ENCODE peak calls at places on chromosomes 12 and 14, in six cellular contexts. M, Q, P, S, W and O are unnamed samples.

GRCh38 chr12:92288533-92288932 is 142.9 kb upstream of the BTG1 start:
- DNase-seq in S (no peak), P (no peak), M (no peak), W (no peak), Q (peak; percentile 44), O (no peak)

GRCh38 chr14:55847766-55848165 is 267.8 kb downstream of the KTN1 start:
- DNase-seq in P (no peak), S (peak; percentile 60), M (no peak), Q (no peak), W (no peak), O (no peak)

GRCh38 chr12:1805441-1806081 is 14.8 kb upstream of the LRTM2 start:
- DNase-seq in W (no peak), S (no peak), M (no peak), Q (no peak), P (peak; percentile 60), O (no peak)

GRCh38 chr12:93145086-93145485 is 216.0 kb upstream of the EEA1 start:
- DNase-seq in W (no peak), M (no peak), S (peak; percentile 74), Q (no peak), P (no peak), O (peak; percentile 30)

GRCh38 chr12:108596854-108597558 is 878 bp downstream of the TMEM119 start:
- DNase-seq in S (no peak), Q (no peak), W (no peak), M (no peak), P (no peak), O (no peak)

GRCh38 chr12:115354476-115354890 is 670.5 kb upstream of the TBX3 start:
- DNase-seq in Q (no peak), M (no peak), W (no peak), P (no peak), S (no peak), O (no peak)

GRCh38 chr14:81164167-81164774 is 56.5 kb downstream of the GTF2A1 start:
- DNase-seq in M (peak; percentile 37), P (peak; percentile 54), S (no peak), Q (peak; percentile 35), W (no peak), O (peak; percentile 57)

GRCh38 chr14:76918176-76918750 is 92.1 kb downstream of the LRRC74A start:
- DNase-seq in M (peak; percentile 56), W (peak; percentile 93), S (peak; percentile 70), P (peak; percentile 85), Q (no peak), O (peak; percentile 55)

GRCh38 chr12:112111931-112112330 is 3.3 kb upstream of the NAA25 start:
- DNase-seq in P (no peak), S (no peak), M (no peak), Q (no peak), W (peak; percentile 59), O (no peak)

GRCh38 chr12:122062832-122063690 is 15.5 kb upstream of the MLXIP start:
- DNase-seq in Q (no peak), P (peak; percentile 68), S (no peak), W (no peak), M (peak; percentile 81), O (peak; percentile 74)

GRCh38 chr12:116559330-116560080 is at the start of gene MAP1LC3B2:
- DNase-seq in Q (peak; percentile 53), S (no peak), M (peak; percentile 95), P (peak; percentile 52), W (peak; percentile 92), O (peak; percentile 79)

GRCh38 chr14:88129306-88130056 is 124.5 kb downstream of the GPR65 start:
- DNase-seq in P (no peak), S (peak; percentile 70), W (no peak), Q (no peak), M (no peak), O (no peak)

GRCh38 chr12:3456809-3457208 is 34.2 kb upstream of the PRMT8 start:
- DNase-seq in S (no peak), W (no peak), M (no peak), Q (no peak), P (no peak), O (no peak)

GRCh38 chr12:30420561-30420960 is 275.1 kb downstream of the IPO8 start:
- DNase-seq in M (no peak), P (no peak), Q (no peak), W (no peak), S (no peak), O (no peak)

GRCh38 chr12:93783827-93784226 is 106.7 kb downstream of the CRADD start:
- DNase-seq in M (no peak), Q (no peak), S (no peak), P (no peak), W (no peak), O (no peak)

GRCh38 chr14:75011356-75012097 is 8.8 kb downstream of the EIF2B2 start:
- DNase-seq in W (no peak), P (no peak), M (no peak), Q (no peak), S (peak; percentile 17), O (no peak)

GRCh38 chr12:7935464-7935772 is 569 bp downstream of the SLC2A3 start:
- DNase-seq in P (no peak), M (no peak), W (no peak), Q (no peak), S (no peak), O (no peak)

GRCh38 chr12:97716356-97716755 is 253.8 kb downstream of the RMST start:
- DNase-seq in W (no peak), P (no peak), M (no peak), Q (no peak), S (no peak), O (no peak)

GRCh38 chr14:104343294-104343625 is 204.9 kb downstream of the KIF26A start:
- DNase-seq in W (no peak), Q (no peak), M (no peak), P (no peak), S (no peak), O (no peak)

GRCh38 chr12:120737557-120738251 is 12.1 kb downstream of the ACADS start:
- DNase-seq in S (no peak), P (no peak), Q (no peak), W (no peak), M (no peak), O (no peak)
- TF ChIP-seq CTCF in S (peak; percentile 23), P (no peak), Q (no peak), W (no peak), M (no peak), O (no peak)

GRCh38 chr14:53011053-53011462 is 60.2 kb upstream of the FERMT2 start:
- DNase-seq in Q (peak; percentile 32), S (peak; percentile 98), W (peak; percentile 94), M (peak; percentile 31), P (peak; percentile 85), O (peak; percentile 83)
- TF ChIP-seq CTCF in Q (no peak), S (peak; percentile 3), W (no peak), M (no peak), P (no peak), O (no peak)

GRCh38 chr12:131116437-131117117 is 162.9 kb downstream of the ADGRD1 start:
- DNase-seq in S (peak; percentile 49), Q (no peak), P (peak; percentile 20), W (no peak), M (no peak), O (no peak)
- TF ChIP-seq CTCF in S (peak; percentile 62), Q (peak; percentile 52), P (peak; percentile 42), W (no peak), M (no peak), O (peak; percentile 12)

GRCh38 chr12:88108021-88108420 is 33.9 kb downstream of the CEP290 start:
- DNase-seq in Q (no peak), M (no peak), W (no peak), S (no peak), P (no peak), O (peak; percentile 6)

GRCh38 chr12:88113871-88114270 is 28.0 kb downstream of the CEP290 start:
- DNase-seq in S (no peak), M (no peak), Q (no peak), W (no peak), P (no peak), O (peak; percentile 0)

GRCh38 chr12:88111074-88111652 is 30.7 kb downstream of the CEP290 start:
- DNase-seq in Q (no peak), P (no peak), W (no peak), M (no peak), S (peak; percentile 15), O (peak; percentile 35)
- TF ChIP-seq CTCF in Q (peak; percentile 57), P (peak; percentile 49), W (no peak), M (peak; percentile 32), S (peak; percentile 39), O (peak; percentile 65)

GRCh38 chr12:109897029-109897428 is 3.0 kb upstream of the TCHP start:
- DNase-seq in Q (no peak), S (no peak), P (no peak), M (no peak), W (no peak), O (no peak)

GRCh38 chr12:109900752-109901580 is 892 bp downstream of the TCHP start:
- DNase-seq in M (no peak), Q (no peak), S (no peak), P (no peak), W (no peak), O (peak; percentile 33)

GRCh38 chr12:109896188-109896587 is 3.9 kb upstream of the TCHP start:
- DNase-seq in W (no peak), M (no peak), S (no peak), Q (no peak), P (no peak), O (no peak)

GRCh38 chr12:109902866-109903265 is 2.8 kb downstream of the TCHP start:
- DNase-seq in P (no peak), S (no peak), M (no peak), W (no peak), Q (no peak), O (no peak)

DNA sequence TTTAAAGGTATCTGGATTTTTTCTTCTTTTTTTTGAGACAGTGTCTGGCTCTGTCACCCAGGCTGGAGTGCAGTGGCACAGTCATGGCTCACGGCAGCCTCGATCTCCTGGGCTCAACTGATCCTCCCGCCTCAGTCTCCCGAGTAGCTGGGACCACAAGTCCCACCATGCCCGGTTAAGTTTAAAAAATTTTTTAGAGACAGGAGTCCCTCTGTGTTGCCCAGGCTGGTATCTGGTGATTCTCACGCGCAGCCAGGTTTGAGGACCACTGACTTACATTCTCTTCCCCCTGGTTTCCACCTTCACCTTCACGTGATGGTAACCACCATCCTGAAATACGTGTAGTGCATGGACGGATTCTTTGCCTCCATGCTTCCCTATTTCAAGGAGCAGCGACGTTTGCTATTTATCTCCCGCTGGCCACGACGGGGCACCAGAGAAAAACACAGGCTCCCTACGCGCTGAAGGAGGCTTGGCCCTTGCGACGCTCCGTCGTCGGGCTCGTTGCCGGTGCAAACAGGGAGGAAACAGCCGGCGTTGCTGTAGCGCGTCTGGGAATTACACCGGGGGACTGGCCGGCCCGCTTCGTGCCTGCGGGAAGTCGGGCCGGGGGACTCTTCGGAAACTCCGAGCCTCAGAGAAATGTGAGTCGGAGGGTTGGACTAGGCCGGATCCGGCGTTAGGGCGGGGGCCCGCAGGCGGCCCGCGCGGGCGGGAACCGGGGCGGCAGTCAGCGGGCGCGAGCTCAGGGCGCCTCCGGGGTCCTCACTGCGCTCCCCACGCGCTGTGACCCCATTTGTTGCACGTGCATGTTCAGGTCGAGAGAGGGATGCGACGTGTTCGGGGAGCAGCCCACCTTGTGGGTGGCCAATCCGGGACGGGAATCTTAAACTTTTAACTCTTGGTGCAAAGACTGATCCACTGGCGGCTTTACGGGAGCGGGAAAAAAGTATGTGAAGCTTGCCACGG is at the start of gene TCHP:
- DNase-seq in P (peak; percentile 89), Q (peak; percentile 85), S (peak; percentile 51), W (peak; percentile 96), M (peak; percentile 91), O (peak; percentile 85)
- TF ChIP-seq CTCF in P (peak; percentile 20), Q (peak; percentile 60), S (peak; percentile 57), W (no peak), M (no peak), O (peak; percentile 44)

GRCh38 chr12:104632724-104633181 is 176.0 kb downstream of the CHST11 start:
- DNase-seq in S (no peak), W (no peak), P (no peak), Q (no peak), M (no peak), O (no peak)
- TF ChIP-seq CTCF in S (no peak), W (no peak), P (no peak), Q (no peak), M (no peak), O (no peak)